ENCODE peak calls at places on chromosomes 3 and 15, in four cellular contexts. V is CD4-positive, CD25-positive, alpha-beta regulatory T cell; D is mucosa of descending colon; P is H1. A is an unnamed sample.

GRCh38 chr3:146511402-146512134 is 32.8 kb downstream of the PLSCR1 start:
- DNase-seq in V (no peak), D (no peak), P (no peak), A (no peak)

GRCh38 chr3:42071720-42072582 is 19.2 kb upstream of the TRAK1 start:
- DNase-seq in P (no peak), V (no peak), D (peak; percentile 70), A (peak; percentile 84)

GRCh38 chr3:65330072-65330471 is 642.3 kb upstream of the ADAMTS9 start:
- DNase-seq in V (no peak), D (no peak), P (no peak), A (no peak)

GRCh38 chr15:91561371-91562100 is 292.0 kb upstream of the SLCO3A1 start:
- DNase-seq in D (no peak), P (no peak), V (no peak), A (no peak)

GRCh38 chr3:119913021-119913420 is 131.1 kb downstream of the NR1I2 start:
- DNase-seq in V (no peak), P (no peak), D (no peak), A (no peak)

GRCh38 chr15:50945725-50946124 is 37.2 kb downstream of the AP4E1 start:
- DNase-seq in D (no peak), P (no peak), V (no peak), A (no peak)

GRCh38 chr15:97084650-97085049 is 754.1 kb downstream of the NR2F2 start:
- DNase-seq in V (no peak), D (no peak), P (no peak), A (no peak)

GRCh38 chr3:13318626-13319470 is 101.3 kb downstream of the NUP210 start:
- DNase-seq in V (no peak), D (no peak), P (no peak), A (no peak)

GRCh38 chr3:31235062-31235704 is 297.5 kb upstream of the STT3B start:
- DNase-seq in V (no peak), P (no peak), D (no peak), A (no peak)

GRCh38 chr15:70406624-70407390 is 309.1 kb upstream of the TLE3 start:
- DNase-seq in D (no peak), V (no peak), P (no peak), A (no peak)

GRCh38 chr15:26013946-26014345 is 150.8 kb upstream of the ATP10A start:
- DNase-seq in P (no peak), V (no peak), D (no peak), A (no peak)

GRCh38 chr15:85094685-85095084 is 113.0 kb downstream of the PDE8A start:
- DNase-seq in P (no peak), D (no peak), V (no peak), A (no peak)

GRCh38 chr15:82105458-82106205 is 59.8 kb upstream of the MEX3B start:
- DNase-seq in D (no peak), V (no peak), P (no peak), A (peak; percentile 57)

GRCh38 chr3:61679103-61679502 is 117.7 kb downstream of the PTPRG start:
- DNase-seq in P (no peak), D (no peak), V (no peak), A (no peak)

GRCh38 chr3:140164922-140165590 is 230.1 kb downstream of the CLSTN2 start:
- DNase-seq in D (no peak), P (peak; percentile 17), V (no peak), A (no peak)

GRCh38 chr3:160134454-160134853 is 90.8 kb upstream of the C3orf80 start:
- DNase-seq in V (no peak), P (no peak), D (no peak), A (no peak)

GRCh38 chr15:60358935-60359672 is 38.7 kb downstream of the ANXA2 start:
- DNase-seq in V (no peak), D (no peak), P (no peak), A (no peak)

GRCh38 chr3:179606534-179607085 is 2.0 kb downstream of the NDUFB5 start:
- DNase-seq in D (no peak), P (no peak), V (no peak), A (no peak)

GRCh38 chr3:123002100-123002748 is 25.3 kb downstream of the SEMA5B start:
- DNase-seq in D (no peak), V (no peak), P (no peak), A (no peak)

GRCh38 chr3:45198264-45199260 is 27.5 kb downstream of the TMEM158 start:
- DNase-seq in D (no peak), P (no peak), V (no peak), A (no peak)

GRCh38 chr3:120693439-120694172 is 11.6 kb upstream of the HGD start:
- DNase-seq in D (no peak), P (no peak), V (no peak), A (no peak)

GRCh38 chr3:181773921-181774320 is 62.2 kb downstream of the SOX2 start:
- DNase-seq in V (no peak), D (no peak), P (no peak), A (no peak)

GRCh38 chr15:89196241-89196640 is 25.1 kb downstream of the RLBP1 start:
- DNase-seq in P (no peak), D (no peak), V (no peak), A (no peak)

GRCh38 chr15:89194608-89195007 is 26.8 kb downstream of the RLBP1 start:
- DNase-seq in P (no peak), V (no peak), D (no peak), A (no peak)

GRCh38 chr15:89195836-89196235 is 25.5 kb downstream of the RLBP1 start:
- DNase-seq in D (no peak), P (no peak), V (no peak), A (no peak)

GRCh38 chr15:89192771-89193170 is 28.6 kb downstream of the RLBP1 start:
- DNase-seq in D (no peak), P (no peak), V (no peak), A (no peak)

DNA sequence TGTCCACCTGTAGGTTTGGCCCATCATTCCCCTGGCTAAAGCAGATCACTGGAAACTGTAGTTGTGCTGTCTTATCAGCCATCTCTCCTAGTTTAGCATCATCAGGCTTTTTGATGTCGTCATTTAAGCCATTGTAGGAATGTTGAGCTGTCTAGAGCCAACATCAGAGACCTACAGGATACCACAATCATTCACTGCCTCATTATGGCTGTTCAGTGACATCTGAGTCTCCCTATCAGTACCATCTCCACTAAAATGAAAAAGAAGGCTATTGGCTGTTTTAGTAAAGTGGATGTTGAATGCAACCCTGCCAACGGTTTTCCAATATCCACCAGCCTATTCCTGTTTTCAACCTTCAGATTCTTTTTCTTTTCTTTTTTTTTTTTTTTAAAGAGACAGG is 29.2 kb downstream of the RLBP1 start:
- DNase-seq in P (no peak), D (no peak), V (no peak), A (no peak)
- H3K36me3 ChIP-seq in P (peaks cover 4% of the 10 kb centered on the region), D (no peaks in the 10 kb centered on the region), V (peaks cover 87% of the 10 kb centered on the region), A (peaks cover 7% of the 10 kb centered on the region)

DNA sequence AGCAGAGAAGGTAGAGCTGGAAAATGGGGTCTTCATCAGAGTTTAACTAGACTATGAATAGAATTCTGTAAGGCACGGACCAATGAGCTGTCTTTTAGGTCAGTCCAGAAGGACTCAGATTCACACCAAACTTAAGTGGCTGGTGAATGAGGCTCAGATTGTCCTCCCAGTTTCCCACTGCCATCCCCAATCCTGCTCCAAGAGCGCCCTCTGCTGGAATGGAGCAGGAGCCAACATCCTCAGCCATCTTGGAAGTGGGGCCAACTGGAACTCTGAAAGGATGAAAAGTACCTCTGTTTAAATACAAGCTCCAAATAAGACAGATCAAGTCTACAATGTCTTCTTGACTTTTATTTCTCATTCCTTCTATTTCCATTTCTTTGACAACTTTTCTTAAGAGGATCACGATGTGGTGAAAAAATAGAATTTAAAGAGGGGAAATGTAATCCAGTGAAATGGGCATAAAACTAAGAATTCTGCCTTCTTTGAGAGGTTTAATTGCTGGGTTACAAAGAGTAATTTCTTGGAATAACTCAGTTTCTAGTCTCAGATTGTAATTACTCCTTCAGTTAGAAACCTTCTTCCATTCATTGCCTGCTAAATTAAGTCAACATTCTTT is 217.1 kb upstream of the TPRG1 start:
- DNase-seq in V (peak; percentile 68), P (peak; percentile 88), D (peak; percentile 83), A (peak; percentile 86)
- H3K4me3 ChIP-seq in V (no peak overlapping the region), P (no peak overlapping the region), D (no peak overlapping the region), A (no peak overlapping the region)

GRCh38 chr15:52369455-52369854 is 73.9 kb upstream of the MYO5C start:
- DNase-seq in P (no peak), D (no peak), V (no peak), A (no peak)
- H3K36me3 ChIP-seq in P (peaks cover 7% of the 10 kb centered on the region), D (no peaks in the 10 kb centered on the region), V (peaks cover 88% of the 10 kb centered on the region), A (no peaks in the 10 kb centered on the region)

GRCh38 chr3:197308591-197308990 is 10.2 kb upstream of the DLG1 start:
- DNase-seq in D (no peak), P (no peak), V (no peak), A (no peak)

GRCh38 chr3:197305854-197306253 is 7.4 kb upstream of the DLG1 start:
- DNase-seq in D (no peak), P (no peak), V (no peak), A (no peak)

GRCh38 chr3:197309528-197310361 is 11.3 kb upstream of the DLG1 start:
- DNase-seq in V (no peak), D (no peak), P (no peak), A (no peak)

GRCh38 chr3:197303452-197303851 is 5.0 kb upstream of the DLG1 start:
- DNase-seq in V (no peak), P (no peak), D (no peak), A (no peak)

DNA sequence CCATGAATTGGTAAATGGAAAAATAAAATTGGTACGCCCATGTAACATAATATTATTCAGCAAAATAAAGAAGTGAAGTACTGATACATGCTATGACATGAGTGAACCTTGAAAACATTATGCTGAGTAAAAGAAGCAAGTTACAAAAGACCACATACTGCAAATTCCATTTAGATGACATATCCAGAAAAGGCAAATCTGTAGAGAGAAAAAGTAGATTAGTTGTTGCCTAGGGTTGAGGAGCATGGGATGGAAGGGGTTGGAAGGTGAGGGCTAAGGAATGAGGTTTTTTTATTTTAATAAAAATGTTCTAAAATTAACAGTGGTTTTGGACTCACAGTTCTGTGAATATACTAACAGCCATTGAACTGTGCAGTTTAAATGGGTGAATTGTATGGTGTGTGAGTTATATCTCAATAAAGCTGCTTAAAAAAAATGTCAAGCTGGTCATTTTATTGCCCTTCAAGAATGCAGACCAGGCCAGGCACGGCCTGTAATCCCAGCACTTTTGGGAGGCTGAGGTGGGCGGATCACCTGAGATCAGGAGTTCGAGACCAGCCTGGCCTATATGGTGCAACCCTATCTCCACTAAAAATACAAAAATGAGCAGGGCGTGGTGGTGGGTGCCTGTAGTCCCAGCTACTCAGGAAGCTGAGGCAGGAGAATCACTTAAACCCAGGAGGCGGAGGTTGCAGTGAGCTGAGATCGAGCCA is 8.1 kb upstream of the DLG1 start:
- DNase-seq in V (no peak), P (no peak), D (no peak), A (no peak)
- H3K4me3 ChIP-seq in V (no peak overlapping the region), P (no peak overlapping the region), D (no peak overlapping the region), A (no peak overlapping the region)